ENCODE peak calls at places on chromosome 13, in five cellular contexts. B is mucosa of descending colon, Q is pancreas, C is foreskin keratinocyte, S is heart left ventricle. V is an unnamed sample. For H3K4me1, the result is how much of the 10 kb centered on the place peaks cover.

GRCh38 chr13:21852043-21852442 is 181.2 kb downstream of the FGF9 start:
- DNase-seq in B (no peak), Q (no peak), C (no peak), S (no peak), V (no peak)

GRCh38 chr13:97223711-97224461 is 1.8 kb downstream of the MBNL2 start:
- DNase-seq in B (peak), Q (no peak), C (peak), S (no peak), V (no peak)

GRCh38 chr13:111897846-111898215 is 169.1 kb upstream of the SOX1 start:
- DNase-seq in B (no peak), Q (no peak), C (no peak), S (no peak), V (no peak)

GRCh38 chr13:45482571-45483173 is 17.9 kb downstream of the COG3 start:
- DNase-seq in B (no peak), Q (no peak), C (peak), S (no peak), V (no peak)

GRCh38 chr13:112120031-112120373 is 53.1 kb downstream of the SOX1 start:
- DNase-seq in B (no peak), Q (no peak), C (no peak), S (peak), V (no peak)

GRCh38 chr13:101757446-101758039 is 305.1 kb downstream of the ITGBL1 start:
- DNase-seq in B (no peak), Q (no peak), C (no peak), S (no peak), V (no peak)

GRCh38 chr13:96947343-96947910 is 46.8 kb downstream of the OXGR1 start:
- DNase-seq in B (no peak), Q (no peak), C (no peak), S (no peak), V (no peak)

GRCh38 chr13:24899601-24900000 is 135.6 kb downstream of the RNF17 start:
- DNase-seq in B (no peak), Q (no peak), C (no peak), S (no peak), V (no peak)

GRCh38 chr13:57739089-57739488 is 107.5 kb downstream of the PCDH17 start:
- DNase-seq in B (no peak), Q (no peak), C (no peak), S (no peak), V (no peak)

GRCh38 chr13:48644951-48645350 is 8.8 kb upstream of the CYSLTR2 start:
- DNase-seq in B (no peak), Q (no peak), C (no peak), S (no peak), V (no peak)

DNA sequence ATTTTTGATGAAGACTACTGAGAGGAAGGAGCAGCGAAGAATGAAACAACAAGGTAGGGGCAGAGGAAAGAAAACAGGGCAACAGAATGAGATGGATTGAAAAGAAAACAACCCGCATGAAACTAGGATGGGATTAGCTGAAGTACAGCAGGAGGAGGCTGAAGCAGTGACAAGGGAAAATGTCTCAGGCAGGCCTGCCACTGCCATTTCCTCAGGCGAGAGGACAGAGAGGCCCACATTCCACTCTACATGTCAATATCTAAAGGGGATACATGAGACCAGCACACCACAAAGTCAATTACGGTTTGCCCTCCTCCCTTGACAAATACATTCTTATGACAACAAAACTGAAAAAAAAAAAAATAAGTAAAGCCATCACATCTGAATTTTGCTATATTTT is 1703.2 kb downstream of the EFNB2 start:
- DNase-seq in B (no peak), Q (no peak), C (no peak), S (no peak), V (no peak)
- H3K4me1 ChIP-seq in B (under half), Q (under half), C (under half), S (under half), V (under half)

GRCh38 chr13:30877335-30877734 is 28.7 kb upstream of the MEDAG start:
- DNase-seq in B (no peak), Q (no peak), C (no peak), S (no peak), V (no peak)
- H3K4me1 ChIP-seq in B (under half), Q (under half), C (under half), S (under half), V (half or more)

GRCh38 chr13:99507054-99507453 is 5.8 kb downstream of the TM9SF2 start:
- DNase-seq in B (no peak), Q (no peak), C (no peak), S (no peak), V (no peak)
- H3K4me1 ChIP-seq in B (under half), Q (under half), C (under half), S (half or more), V (half or more)

GRCh38 chr13:30268673-30269072 is 38.7 kb downstream of the KATNAL1 start:
- DNase-seq in B (no peak), Q (no peak), C (no peak), S (no peak), V (no peak)
- H3K4me1 ChIP-seq in B (under half), Q (under half), C (under half), S (under half), V (under half)

GRCh38 chr13:42990147-42990990 is 1.7 kb downstream of the EPSTI1 start:
- DNase-seq in B (no peak), Q (no peak), C (no peak), S (no peak), V (no peak)

GRCh38 chr13:42985312-42986175 is 6.5 kb downstream of the EPSTI1 start:
- DNase-seq in B (peak), Q (no peak), C (no peak), S (no peak), V (no peak)

GRCh38 chr13:42984691-42985090 is 7.3 kb downstream of the EPSTI1 start:
- DNase-seq in B (no peak), Q (no peak), C (no peak), S (no peak), V (no peak)

GRCh38 chr13:42981853-42982252 is 10.2 kb downstream of the EPSTI1 start:
- DNase-seq in B (no peak), Q (no peak), C (peak), S (no peak), V (no peak)

GRCh38 chr13:42986176-42986574 is 5.9 kb downstream of the EPSTI1 start:
- DNase-seq in B (no peak), Q (no peak), C (no peak), S (no peak), V (no peak)
- H3K4me1 ChIP-seq in B (under half), Q (under half), C (under half), S (under half), V (under half)

GRCh38 chr13:99357920-99358319 is 50.7 kb upstream of the GPR183 start:
- DNase-seq in B (no peak), Q (no peak), C (no peak), S (no peak), V (no peak)
- H3K4me1 ChIP-seq in B (under half), Q (under half), C (under half), S (under half), V (under half)

GRCh38 chr13:39407138-39407537 is 195.9 kb downstream of the LHFPL6 start:
- DNase-seq in B (no peak), Q (no peak), C (no peak), S (no peak), V (no peak)
- H3K4me1 ChIP-seq in B (under half), Q (under half), C (under half), S (half or more), V (half or more)